ENCODE peak calls at places on chromosomes 11 and 22, in four cellular contexts. One of them, this sample, is unnamed. For H3K79me2, the result is how much of the 10 kb centered on the place peaks cover.

GRCh38 chr11:64337538-64338249 is 2.3 kb upstream of the CCDC88B start:
- DNase-seq in GM23338: no peak
- DNase-seq in H9: no peak
- DNase-seq in hepatocyte: no peak
- DNase-seq in this sample: no peak

GRCh38 chr11:77126861-77127673 is 979 bp upstream of the MYO7A start:
- DNase-seq in H9: peak
- DNase-seq in GM23338: peak
- DNase-seq in hepatocyte: peak
- DNase-seq in this sample: peak

GRCh38 chr11:126024143-126024542 is 38.5 kb downstream of the CDON start:
- DNase-seq in H9: no peak
- DNase-seq in hepatocyte: peak
- DNase-seq in GM23338: no peak
- DNase-seq in this sample: peak

GRCh38 chr22:31230871-31231621 is 18.9 kb downstream of the LIMK2 start:
- DNase-seq in GM23338: peak
- DNase-seq in H9: no peak
- DNase-seq in hepatocyte: peak
- DNase-seq in this sample: peak

GRCh38 chr11:63869171-63869591 is 30.3 kb downstream of the MARK2 start:
- DNase-seq in hepatocyte: no peak
- DNase-seq in GM23338: no peak
- DNase-seq in H9: no peak
- DNase-seq in this sample: no peak

GRCh38 chr11:85694385-85694980 is 8.5 kb upstream of the CCDC89 start:
- DNase-seq in hepatocyte: peak
- DNase-seq in H9: no peak
- DNase-seq in GM23338: peak
- DNase-seq in this sample: peak

GRCh38 chr11:87223816-87224215 is 186.1 kb downstream of the TMEM135 start:
- DNase-seq in H9: no peak
- DNase-seq in GM23338: no peak
- DNase-seq in hepatocyte: no peak
- DNase-seq in this sample: peak

GRCh38 chr11:128470081-128470480 is 117.3 kb downstream of the ETS1 start:
- DNase-seq in H9: no peak
- DNase-seq in GM23338: no peak
- DNase-seq in hepatocyte: no peak
- DNase-seq in this sample: no peak

GRCh38 chr22:39409630-39410029 is 10.1 kb downstream of the TAB1 start:
- DNase-seq in H9: no peak
- DNase-seq in hepatocyte: no peak
- DNase-seq in GM23338: no peak
- DNase-seq in this sample: no peak

GRCh38 chr22:46003271-46004091 is 26.5 kb upstream of the WNT7B start:
- DNase-seq in GM23338: no peak
- DNase-seq in hepatocyte: no peak
- DNase-seq in H9: no peak
- DNase-seq in this sample: peak

GRCh38 chr22:40326905-40327735 is 19.2 kb upstream of the ADSL start:
- DNase-seq in H9: peak
- DNase-seq in hepatocyte: peak
- DNase-seq in GM23338: peak
- DNase-seq in this sample: peak

GRCh38 chr11:11996321-11997174 is 11.9 kb downstream of the DKK3 start:
- DNase-seq in GM23338: no peak
- DNase-seq in hepatocyte: no peak
- DNase-seq in H9: no peak
- DNase-seq in this sample: no peak

GRCh38 chr22:47388778-47389177 is 626.3 kb downstream of the TBC1D22A start:
- DNase-seq in GM23338: no peak
- DNase-seq in H9: no peak
- DNase-seq in hepatocyte: no peak
- DNase-seq in this sample: no peak

GRCh38 chr22:41561335-41561734 is 525 bp downstream of the CSDC2 start:
- DNase-seq in hepatocyte: peak
- DNase-seq in H9: peak
- DNase-seq in GM23338: peak
- DNase-seq in this sample: no peak

GRCh38 chr22:41561788-41562187 is 978 bp downstream of the CSDC2 start:
- DNase-seq in hepatocyte: no peak
- DNase-seq in H9: no peak
- DNase-seq in GM23338: no peak
- DNase-seq in this sample: no peak

GRCh38 chr22:41562461-41562860 is 1.7 kb downstream of the CSDC2 start:
- DNase-seq in H9: no peak
- DNase-seq in hepatocyte: no peak
- DNase-seq in GM23338: no peak
- DNase-seq in this sample: no peak

GRCh38 chr22:41557401-41558240 is 3.2 kb upstream of the CSDC2 start:
- DNase-seq in hepatocyte: peak
- DNase-seq in H9: peak
- DNase-seq in GM23338: peak
- DNase-seq in this sample: peak

GRCh38 chr22:41560095-41560487 is 719 bp upstream of the CSDC2 start:
- DNase-seq in GM23338: no peak
- DNase-seq in hepatocyte: no peak
- DNase-seq in H9: no peak
- DNase-seq in this sample: no peak
- H2AFZ ChIP-seq in GM23338: peak
- H2AFZ ChIP-seq in hepatocyte: no peak
- H2AFZ ChIP-seq in H9: no peak
- H2AFZ ChIP-seq in this sample: peak

GRCh38 chr11:47989779-47990178 is 9.4 kb downstream of the PTPRJ start:
- DNase-seq in H9: no peak
- DNase-seq in GM23338: no peak
- DNase-seq in hepatocyte: no peak
- DNase-seq in this sample: no peak

GRCh38 chr11:47991266-47991830 is 11.0 kb downstream of the PTPRJ start:
- DNase-seq in GM23338: peak
- DNase-seq in hepatocyte: peak
- DNase-seq in H9: peak
- DNase-seq in this sample: no peak

GRCh38 chr11:47992959-47993820 is 12.8 kb downstream of the PTPRJ start:
- DNase-seq in hepatocyte: peak
- DNase-seq in H9: no peak
- DNase-seq in GM23338: no peak
- DNase-seq in this sample: peak

GRCh38 chr11:47994417-47994816 is 14.1 kb downstream of the PTPRJ start:
- DNase-seq in GM23338: no peak
- DNase-seq in H9: no peak
- DNase-seq in hepatocyte: no peak
- DNase-seq in this sample: no peak

GRCh38 chr11:47991894-47992293 is 11.5 kb downstream of the PTPRJ start:
- DNase-seq in GM23338: no peak
- DNase-seq in hepatocyte: no peak
- DNase-seq in H9: no peak
- DNase-seq in this sample: no peak
- H3K4me2 ChIP-seq in GM23338: peak
- H3K4me2 ChIP-seq in hepatocyte: peak
- H3K4me2 ChIP-seq in H9: no peak
- H3K4me2 ChIP-seq in this sample: no peak

GRCh38 chr11:96310236-96310635 is 32.8 kb downstream of the MAML2 start:
- DNase-seq in hepatocyte: no peak
- DNase-seq in H9: no peak
- DNase-seq in GM23338: no peak
- DNase-seq in this sample: no peak
- H3K79me2 ChIP-seq in hepatocyte: half or more
- H3K79me2 ChIP-seq in H9: under half
- H3K79me2 ChIP-seq in GM23338: under half
- H3K79me2 ChIP-seq in this sample: half or more

GRCh38 chr11:130198964-130199363 is 39.4 kb downstream of the ST14 start:
- DNase-seq in GM23338: no peak
- DNase-seq in H9: no peak
- DNase-seq in hepatocyte: no peak
- DNase-seq in this sample: no peak

GRCh38 chr11:130199792-130200191 is 40.2 kb downstream of the ST14 start:
- DNase-seq in GM23338: no peak
- DNase-seq in H9: no peak
- DNase-seq in hepatocyte: no peak
- DNase-seq in this sample: no peak

GRCh38 chr11:130197386-130198035 is 37.9 kb downstream of the ST14 start:
- DNase-seq in H9: no peak
- DNase-seq in GM23338: no peak
- DNase-seq in hepatocyte: no peak
- DNase-seq in this sample: peak

GRCh38 chr11:130201026-130201425 is 41.4 kb downstream of the ST14 start:
- DNase-seq in GM23338: no peak
- DNase-seq in H9: no peak
- DNase-seq in hepatocyte: no peak
- DNase-seq in this sample: no peak

GRCh38 chr11:130198292-130198691 is 38.7 kb downstream of the ST14 start:
- DNase-seq in H9: no peak
- DNase-seq in hepatocyte: no peak
- DNase-seq in GM23338: no peak
- DNase-seq in this sample: no peak
- H2AFZ ChIP-seq in H9: no peak
- H2AFZ ChIP-seq in hepatocyte: no peak
- H2AFZ ChIP-seq in GM23338: no peak
- H2AFZ ChIP-seq in this sample: no peak

DNA sequence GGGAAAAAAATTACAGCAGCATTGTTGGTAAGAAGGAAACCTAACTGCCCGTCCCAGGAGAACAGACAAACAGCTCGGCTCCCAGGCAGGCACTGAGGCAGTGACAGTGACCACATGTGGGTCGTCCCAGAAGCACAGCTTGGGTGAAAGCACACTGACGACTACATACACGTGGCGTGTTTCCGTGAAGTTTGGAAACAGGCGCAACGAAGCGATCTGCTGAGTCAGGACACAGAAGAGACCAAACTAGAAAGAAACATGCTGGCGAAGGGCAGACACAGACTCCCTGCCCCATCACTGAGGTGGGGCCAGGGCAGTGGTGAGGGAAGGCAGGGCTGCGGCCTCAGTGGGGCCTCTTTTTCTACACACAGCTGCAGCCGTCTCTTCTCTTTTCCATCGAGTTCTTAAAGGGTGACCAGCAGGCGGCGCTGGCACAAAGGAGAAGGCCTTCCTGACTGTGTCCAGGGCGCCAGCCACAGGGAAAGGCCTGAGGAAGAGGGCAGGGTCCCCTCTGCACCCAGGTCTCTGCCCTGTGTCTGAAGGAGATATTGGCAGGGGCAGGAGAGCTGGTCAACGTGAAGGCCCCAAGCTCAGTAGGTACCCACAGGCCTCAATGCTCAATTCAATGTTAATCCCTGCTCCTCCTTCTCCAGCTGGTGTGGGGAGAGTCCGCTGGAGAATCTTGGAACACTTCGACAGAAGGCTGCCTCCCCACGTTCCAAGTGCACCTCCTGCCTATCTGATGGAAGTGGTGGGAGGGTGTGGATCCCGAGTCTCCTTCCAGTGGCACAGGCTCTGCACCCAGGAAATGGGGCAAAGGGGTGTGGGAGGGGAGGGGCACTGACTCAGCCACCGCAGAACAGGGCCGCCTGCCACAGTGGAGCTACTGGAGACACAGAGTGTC is 19.9 kb downstream of the CARS1 start:
- DNase-seq in hepatocyte: peak
- DNase-seq in H9: peak
- DNase-seq in GM23338: peak
- DNase-seq in this sample: peak
- H3K4me2 ChIP-seq in hepatocyte: no peak
- H3K4me2 ChIP-seq in H9: no peak
- H3K4me2 ChIP-seq in GM23338: no peak
- H3K4me2 ChIP-seq in this sample: no peak

GRCh38 chr11:47175746-47176327 is 842 bp downstream of the ARFGAP2 start:
- DNase-seq in hepatocyte: no peak
- DNase-seq in H9: no peak
- DNase-seq in GM23338: no peak
- DNase-seq in this sample: no peak
- H3K79me2 ChIP-seq in hepatocyte: half or more
- H3K79me2 ChIP-seq in H9: under half
- H3K79me2 ChIP-seq in GM23338: under half
- H3K79me2 ChIP-seq in this sample: half or more

DNA sequence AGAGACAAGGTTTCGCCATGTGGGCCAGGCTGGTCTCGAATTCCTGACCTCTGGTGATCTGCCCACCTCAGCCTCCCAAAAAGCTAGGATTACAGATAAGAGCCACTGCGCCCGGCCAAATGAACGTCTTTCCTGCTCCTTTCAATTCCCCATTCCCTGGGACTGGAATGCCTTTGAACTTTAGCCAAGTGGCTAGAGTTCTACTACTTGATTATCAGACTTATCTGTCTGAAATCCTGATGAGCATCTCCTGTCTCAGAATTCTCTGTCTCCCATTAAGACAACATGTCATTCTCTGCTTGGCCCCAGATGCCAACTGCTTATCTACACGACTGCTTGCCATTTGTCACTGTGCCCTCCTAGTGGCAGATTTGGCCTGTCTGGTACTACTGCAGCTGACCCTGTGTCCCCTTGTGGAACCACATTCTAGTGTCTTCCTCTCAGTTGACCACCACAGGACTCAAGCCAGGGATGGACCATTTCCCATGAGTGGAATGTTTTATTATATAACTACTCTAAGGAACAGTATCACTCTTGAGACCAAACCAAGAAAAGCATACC is 33.1 kb upstream of the IPO7 start:
- DNase-seq in GM23338: no peak
- DNase-seq in H9: no peak
- DNase-seq in hepatocyte: no peak
- DNase-seq in this sample: no peak
- H2AFZ ChIP-seq in GM23338: no peak
- H2AFZ ChIP-seq in H9: no peak
- H2AFZ ChIP-seq in hepatocyte: no peak
- H2AFZ ChIP-seq in this sample: no peak

This sample was measured in GM23248.